ENCODE peak calls at places on chromosomes 1 and 21, in nine cellular contexts. A is ascending aorta, G is AG08396, Q is memory B cell, T is T-helper 2 cell, O is astrocyte of the spinal cord, C is NCI-H460, V is astrocyte of the hippocampus, M is fibroblast of lung. X is an unnamed sample.

GRCh38 chr1:241074507-241074906 is 282.5 kb downstream of the RGS7 start:
- DNase-seq in T (no peak), G (no peak), O (peak), Q (no peak), C (no peak), V (peak), M (no peak), A (no peak), X (no peak)

GRCh38 chr1:234602334-234603220 is 7.4 kb downstream of the IRF2BP2 start:
- DNase-seq in V (peak), Q (no peak), M (peak), C (peak), G (peak), O (peak), A (no peak), T (no peak), X (peak)

GRCh38 chr1:907611-908451 is 15.9 kb upstream of the SAMD11 start:
- DNase-seq in V (no peak), M (no peak), T (no peak), Q (no peak), G (peak), A (no peak), O (no peak), C (no peak), X (no peak)

GRCh38 chr1:11058026-11058425 is 1.8 kb downstream of the SRM start:
- DNase-seq in V (no peak), Q (no peak), T (no peak), O (no peak), C (no peak), A (no peak), M (no peak), G (no peak), X (no peak)

GRCh38 chr1:3464649-3465025 is 10.2 kb downstream of the ARHGEF16 start:
- DNase-seq in V (no peak), C (no peak), M (no peak), A (no peak), T (no peak), Q (no peak), G (no peak), O (no peak), X (no peak)

GRCh38 chr1:236103646-236104218 is 38.6 kb upstream of the GPR137B start:
- DNase-seq in T (peak), M (peak), A (no peak), Q (peak), O (peak), C (peak), V (peak), G (peak), X (peak)

GRCh38 chr1:213977909-213978308 is 9.9 kb upstream of the PROX1 start:
- DNase-seq in T (no peak), G (no peak), Q (no peak), A (no peak), C (no peak), V (no peak), O (no peak), M (no peak), X (no peak)

GRCh38 chr1:247638781-247639180 is 33.4 kb downstream of the OR2G3 start:
- DNase-seq in Q (no peak), M (no peak), A (no peak), O (no peak), T (no peak), C (no peak), V (no peak), G (no peak), X (no peak)

GRCh38 chr1:119784127-119784781 is 15.5 kb upstream of the HMGCS2 start:
- DNase-seq in M (peak), G (no peak), C (no peak), V (no peak), A (no peak), O (no peak), Q (no peak), T (no peak), X (peak)

GRCh38 chr1:53298163-53298685 is 29.6 kb downstream of the LRP8 start:
- DNase-seq in Q (no peak), G (no peak), V (no peak), A (no peak), T (no peak), O (peak), C (no peak), M (peak), X (no peak)

GRCh38 chr1:168081373-168082007 is 55.2 kb downstream of the GPR161 start:
- DNase-seq in Q (no peak), A (no peak), O (peak), M (peak), V (no peak), T (no peak), C (no peak), G (peak), X (peak)

GRCh38 chr1:12608311-12608957 is 9.6 kb downstream of the DHRS3 start:
- DNase-seq in M (no peak), A (no peak), G (no peak), Q (no peak), T (no peak), O (no peak), V (peak), C (no peak), X (no peak)

GRCh38 chr1:18486195-18486594 is 5.5 kb downstream of the KLHDC7A start:
- DNase-seq in T (no peak), Q (no peak), O (no peak), C (no peak), A (no peak), V (no peak), M (no peak), G (no peak), X (no peak)

GRCh38 chr1:167362638-167363037 is 142.0 kb downstream of the POU2F1 start:
- DNase-seq in A (no peak), Q (no peak), G (no peak), V (no peak), C (no peak), M (no peak), O (no peak), T (no peak), X (no peak)

GRCh38 chr1:203378529-203379271 is 27.8 kb upstream of the FMOD start:
- DNase-seq in T (no peak), M (peak), A (no peak), C (no peak), V (no peak), O (no peak), Q (no peak), G (peak), X (no peak)

GRCh38 chr1:235079443-235079967 is 49.1 kb downstream of the TOMM20 start:
- DNase-seq in V (no peak), O (peak), M (no peak), Q (no peak), T (no peak), A (no peak), C (no peak), G (no peak), X (no peak)

GRCh38 chr1:41849211-41849759 is 69.4 kb downstream of the HIVEP3 start:
- DNase-seq in G (no peak), M (no peak), T (no peak), Q (no peak), O (no peak), C (no peak), V (no peak), A (no peak), X (no peak)

GRCh38 chr1:81377406-81377805 is 423.3 kb upstream of the ADGRL2 start:
- DNase-seq in M (no peak), O (no peak), G (no peak), Q (no peak), A (no peak), C (no peak), V (no peak), T (no peak), X (no peak)

GRCh38 chr21:31911138-31911907 is 38.5 kb downstream of the HUNK start:
- DNase-seq in C (no peak), G (no peak), A (no peak), T (no peak), Q (no peak), O (no peak), V (peak), M (no peak), X (no peak)

GRCh38 chr1:181159451-181160151 is 71.1 kb downstream of the IER5 start:
- DNase-seq in G (no peak), O (peak), Q (no peak), T (peak), A (no peak), V (peak), M (no peak), C (no peak), X (no peak)

GRCh38 chr1:975896-976683 is 5.8 kb downstream of the PERM1 start:
- DNase-seq in M (peak), C (peak), O (peak), T (peak), A (no peak), V (peak), G (peak), Q (peak), X (peak)

GRCh38 chr1:208254376-208254775 is 10.2 kb upstream of the PLXNA2 start:
- DNase-seq in C (no peak), A (no peak), M (no peak), Q (no peak), V (peak), G (no peak), T (no peak), O (no peak), X (no peak)

GRCh38 chr1:113058861-113059441 is 14.0 kb upstream of the LRIG2 start:
- DNase-seq in C (no peak), T (no peak), A (no peak), Q (no peak), M (no peak), O (no peak), G (no peak), V (peak), X (no peak)

GRCh38 chr1:21258331-21259134 is 31.7 kb downstream of the ECE1 start:
- DNase-seq in O (no peak), Q (no peak), V (no peak), M (no peak), T (no peak), G (no peak), C (no peak), A (no peak), X (no peak)

GRCh38 chr1:31828926-31829690 is 13.3 kb upstream of the SPOCD1 start:
- DNase-seq in Q (no peak), M (no peak), G (no peak), O (no peak), C (no peak), A (no peak), T (no peak), V (no peak), X (no peak)

X was measured in fibroblast of the conjunctiva.